ENCODE peak calls at places on chromosomes 11 and 22, in nine cellular contexts. U is pancreas; N is activated T-cell treated with anti-CD3 and anti-CD28 coated beads, Interleukin-2, amount 50 U/mL, for 72 hours; H is heart right ventricle; X is Right ventricle myocardium superior; T is activated naive CD8-positive, alpha-beta T cell treated with anti-CD3 and anti-CD28 coated beads, Interleukin-2, amount 10 ng/mL, durations not matched to agents 7 days and 5 days; P is activated CD8-positive, alpha-beta T cell treated with anti-CD3 and anti-CD28 coated beads for 36 hours; K is SK-N-SH treated with all-trans-retinoic acid at 6 μM for 48 hours; Q is gastroesophageal sphincter. W is an unnamed sample.

GRCh38 chr11:56331861-56332491 is 13.9 kb upstream of the OR8K1 start:
- ATAC-seq in U (no peak), P (no peak), Q (no peak), N (no peak), K (peak), X (no peak), H (no peak), T (no peak), W (no peak)

GRCh38 chr11:61339490-61339878 is 6.5 kb downstream of the TKFC start:
- ATAC-seq in U (no peak), Q (no peak), H (no peak), K (no peak), T (no peak), N (no peak), P (no peak), X (no peak), W (no peak)

GRCh38 chr11:82003671-82004148 is 730.0 kb downstream of the FAM181B start:
- ATAC-seq in X (no peak), T (no peak), H (no peak), U (peak), P (peak), N (peak), Q (no peak), K (no peak), W (peak)

GRCh38 chr22:24198682-24199052 is 17.4 kb downstream of the SUSD2 start:
- ATAC-seq in K (no peak), Q (no peak), U (no peak), X (no peak), T (no peak), H (no peak), P (no peak), N (no peak), W (no peak)

GRCh38 chr11:75768909-75769771 is 562 bp downstream of the DGAT2 start:
- ATAC-seq in K (no peak), H (no peak), N (no peak), U (peak), Q (no peak), P (no peak), T (no peak), X (peak), W (no peak)

GRCh38 chr11:60939828-60940227 is 12.1 kb downstream of the SLC15A3 start:
- ATAC-seq in H (peak), U (peak), T (no peak), P (no peak), X (no peak), K (no peak), Q (no peak), N (peak), W (peak)

GRCh38 chr11:70567680-70568503 is 169.6 kb downstream of the CTTN start:
- ATAC-seq in Q (peak), P (no peak), T (no peak), H (peak), U (peak), K (no peak), X (peak), N (no peak), W (no peak)

GRCh38 chr11:11677672-11678356 is 56.0 kb upstream of the GALNT18 start:
- ATAC-seq in T (no peak), U (no peak), Q (no peak), X (peak), K (no peak), P (no peak), N (no peak), H (no peak), W (no peak)

GRCh38 chr11:72239296-72239848 is 4.6 kb downstream of the PHOX2A start:
- ATAC-seq in T (peak), Q (peak), N (peak), H (peak), P (peak), K (peak), U (peak), X (peak), W (no peak)

GRCh38 chr11:119668685-119669084 is 60.3 kb downstream of the NECTIN1 start:
- ATAC-seq in N (no peak), U (no peak), K (no peak), Q (no peak), X (no peak), T (no peak), H (no peak), P (no peak), W (no peak)

GRCh38 chr22:43205261-43205691 is 18.3 kb upstream of the TTLL12 start:
- ATAC-seq in T (no peak), U (no peak), N (no peak), H (no peak), K (no peak), P (peak), X (no peak), Q (no peak), W (peak)

GRCh38 chr11:2929880-2930704 is 872 bp upstream of the PHLDA2 start:
- ATAC-seq in X (peak), Q (no peak), P (peak), U (peak), K (peak), N (peak), T (peak), H (peak), W (peak)

GRCh38 chr22:25849514-25849913 is 107.5 kb downstream of the MYO18B start:
- ATAC-seq in U (peak), N (no peak), K (no peak), Q (no peak), H (peak), P (no peak), T (no peak), X (peak), W (no peak)

GRCh38 chr11:12603362-12604088 is 70.7 kb upstream of the TEAD1 start:
- ATAC-seq in U (no peak), T (no peak), X (no peak), P (no peak), K (no peak), N (no peak), Q (no peak), H (no peak), W (no peak)

GRCh38 chr22:31193092-31193491 is 19.0 kb upstream of the LIMK2 start:
- ATAC-seq in H (no peak), P (no peak), Q (no peak), X (no peak), U (no peak), T (no peak), N (no peak), K (no peak), W (no peak)

GRCh38 chr11:35239476-35240075 is 100.6 kb downstream of the CD44 start:
- ATAC-seq in N (peak), X (no peak), U (no peak), T (no peak), P (no peak), H (no peak), K (no peak), Q (no peak), W (peak)

GRCh38 chr11:131816046-131816445 is 445.6 kb downstream of the NTM start:
- ATAC-seq in U (no peak), H (no peak), P (no peak), K (no peak), Q (no peak), X (no peak), T (no peak), N (no peak), W (no peak)

GRCh38 chr11:70671083-70671482 is 272.8 kb downstream of the CTTN start:
- ATAC-seq in N (no peak), T (no peak), K (no peak), U (no peak), H (no peak), X (no peak), P (no peak), Q (no peak), W (no peak)

GRCh38 chr22:32612834-32613233 is 138.2 kb downstream of the FBXO7 start:
- ATAC-seq in T (no peak), H (no peak), P (no peak), K (no peak), Q (no peak), X (no peak), N (no peak), U (no peak), W (no peak)

GRCh38 chr11:45154276-45154675 is 7.8 kb downstream of the PRDM11 start:
- ATAC-seq in X (no peak), U (no peak), P (no peak), H (no peak), Q (no peak), K (no peak), N (no peak), T (no peak), W (no peak)

GRCh38 chr11:73320786-73321325 is 12.8 kb downstream of the ARHGEF17 start:
- ATAC-seq in T (no peak), Q (no peak), H (no peak), K (no peak), U (no peak), X (no peak), N (no peak), P (no peak), W (no peak)

GRCh38 chr11:64372802-64373597 is 14.0 kb downstream of the RPS6KA4 start:
- ATAC-seq in Q (no peak), U (peak), T (no peak), P (peak), K (peak), H (peak), X (peak), N (no peak), W (peak)

GRCh38 chr22:37267128-37267587 is 15.2 kb upstream of the CYTH4 start:
- ATAC-seq in Q (peak), X (peak), H (peak), K (peak), T (peak), P (peak), N (peak), U (peak), W (peak)

GRCh38 chr22:36330655-36331305 is 57.0 kb downstream of the MYH9 start:
- ATAC-seq in Q (peak), H (peak), T (no peak), U (no peak), N (no peak), K (no peak), P (no peak), X (no peak), W (no peak)

W was measured in activated T-helper 17 cell treated with anti-CD3 and anti-CD28 coated beads, Interleukin-2, amount 50 U/mL, for 72 hours.